ENCODE peak calls at places on chromosomes 6 and 20, in four cellular contexts. Y, Q, N and K are unnamed samples.
A peak's percentile ranks its signal among the peaks of the same experiment; 100 is the strongest.

GRCh38 chr6:20013485-20013884 is 176.3 kb downstream of the ID4 start:
- DNase-seq in Y (no peak), Q (no peak), N (no peak), K (no peak)

GRCh38 chr6:121403981-121404380 is 31.5 kb upstream of the GJA1 start:
- DNase-seq in Y (no peak), Q (no peak), N (no peak), K (no peak)

GRCh38 chr6:94130458-94130857 is 711.1 kb upstream of the EPHA7 start:
- DNase-seq in Y (no peak), Q (no peak), N (no peak), K (no peak)

GRCh38 chr6:131029661-131030297 is 33.3 kb downstream of the EPB41L2 start:
- DNase-seq in Y (peak; percentile 55), Q (peak; percentile 55), N (no peak), K (no peak)

GRCh38 chr6:10843554-10843953 is 5.2 kb upstream of the MAK start:
- DNase-seq in Y (no peak), Q (no peak), N (no peak), K (no peak)

GRCh38 chr6:113645576-113645970 is 211.6 kb upstream of the MARCKS start:
- DNase-seq in Y (peak; percentile 82), Q (peak; percentile 92), N (no peak), K (no peak)

GRCh38 chr6:151101811-151102694 is 137.7 kb upstream of the AKAP12 start:
- DNase-seq in Y (no peak), Q (no peak), N (no peak), K (no peak)

GRCh38 chr6:2266845-2267244 is 21.4 kb upstream of the GMDS start:
- DNase-seq in Y (no peak), Q (no peak), N (no peak), K (no peak)

GRCh38 chr6:158321960-158322359 is 9.7 kb downstream of the TULP4 start:
- DNase-seq in Y (peak; percentile 84), Q (peak; percentile 73), N (no peak), K (no peak)

GRCh38 chr20:46757754-46758678 is 48.6 kb downstream of the SLC2A10 start:
- DNase-seq in Y (peak; percentile 55), Q (peak; percentile 71), N (peak; percentile 48), K (no peak)

GRCh38 chr6:85126448-85127178 is 323.3 kb upstream of the NT5E start:
- DNase-seq in Y (peak; percentile 59), Q (peak; percentile 90), N (peak; percentile 26), K (no peak)

GRCh38 chr6:32181890-32182529 is 2.0 kb downstream of the AGER start:
- DNase-seq in Y (no peak), Q (no peak), N (no peak), K (no peak)

GRCh38 chr6:37580164-37580955 is 80.7 kb upstream of the CCDC167 start:
- DNase-seq in Y (no peak), Q (no peak), N (no peak), K (no peak)

GRCh38 chr6:41640436-41640835 is 2.2 kb downstream of the MDFI start:
- DNase-seq in Y (peak; percentile 62), Q (no peak), N (no peak), K (no peak)

GRCh38 chr6:139407718-139408222 is 33.3 kb upstream of the CITED2 start:
- DNase-seq in Y (peak; percentile 94), Q (peak; percentile 88), N (no peak), K (no peak)

GRCh38 chr6:1554241-1554880 is 55.4 kb upstream of the FOXC1 start:
- DNase-seq in Y (no peak), Q (peak; percentile 57), N (no peak), K (no peak)

GRCh38 chr6:79717989-79718388 is 86.9 kb downstream of the SH3BGRL2 start:
- DNase-seq in Y (no peak), Q (no peak), N (no peak), K (no peak)

GRCh38 chr6:132814716-132815570 is 574 bp downstream of the RPS12 start:
- DNase-seq in Y (no peak), Q (no peak), N (no peak), K (no peak)

GRCh38 chr20:43188234-43188653 is 1.5 kb downstream of the PTPRT start:
- DNase-seq in Y (no peak), Q (peak; percentile 2), N (no peak), K (no peak)

GRCh38 chr20:62846528-62846890 is 15.1 kb downstream of the TCFL5 start:
- DNase-seq in Y (no peak), Q (no peak), N (no peak), K (no peak)

GRCh38 chr6:119543332-119543731 is 193.8 kb upstream of the MAN1A1 start:
- DNase-seq in Y (no peak), Q (no peak), N (no peak), K (no peak)

GRCh38 chr6:119539066-119539746 is 189.6 kb upstream of the MAN1A1 start:
- DNase-seq in Y (no peak), Q (no peak), N (no peak), K (no peak)

GRCh38 chr6:119540417-119540816 is 190.9 kb upstream of the MAN1A1 start:
- DNase-seq in Y (no peak), Q (no peak), N (no peak), K (no peak)

GRCh38 chr6:119542037-119542436 is 192.5 kb upstream of the MAN1A1 start:
- DNase-seq in Y (no peak), Q (no peak), N (no peak), K (no peak)

DNA sequence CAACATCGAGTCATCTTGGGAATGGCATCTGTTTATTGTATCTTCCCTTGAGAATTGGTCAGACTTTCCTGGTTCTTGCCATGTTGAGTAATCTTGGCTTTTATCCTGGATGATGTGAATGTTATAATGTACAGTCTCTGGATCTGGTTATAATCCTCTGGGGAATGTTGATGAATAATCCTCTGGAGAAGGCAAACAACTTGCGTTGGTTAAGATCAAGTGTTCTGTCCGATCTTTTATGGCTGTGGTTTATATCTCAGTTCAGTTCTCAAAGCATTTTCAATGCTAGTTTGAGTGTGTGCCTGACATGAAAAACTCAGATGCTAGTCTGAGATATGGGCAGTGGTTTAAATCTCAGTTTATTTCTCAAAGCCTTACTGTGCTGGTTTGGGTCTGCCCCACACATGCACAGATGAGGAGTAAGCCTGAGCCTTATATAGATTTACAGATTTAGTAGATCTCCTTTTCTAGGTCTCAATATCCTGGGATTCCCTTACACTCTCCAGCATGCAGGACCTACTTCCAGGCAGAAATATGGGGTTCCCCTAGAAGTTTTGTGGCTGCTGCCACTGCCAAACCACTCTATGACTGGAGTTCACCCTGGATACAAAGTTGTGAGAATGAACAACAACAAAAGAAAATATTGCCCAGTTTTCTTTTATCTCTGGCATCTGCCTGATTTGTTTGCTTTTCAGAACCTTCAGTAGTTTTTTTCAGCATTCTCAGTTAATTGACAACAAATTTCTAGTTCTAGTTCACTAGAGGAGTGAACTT is 191.8 kb upstream of the MAN1A1 start:
- DNase-seq in Y (peak; percentile 99), Q (peak; percentile 97), N (no peak), K (no peak)
- TF ChIP-seq CTCF in Y (no peak), Q (no peak), N (no peak), K (no peak)

GRCh38 chr20:15065794-15066193 is 728.4 kb upstream of the FLRT3 start:
- DNase-seq in Y (no peak), Q (peak; percentile 63), N (no peak), K (no peak)
- TF ChIP-seq CTCF in Y (no peak), Q (no peak), N (no peak), K (no peak)

GRCh38 chr6:21965953-21966539 is 330.8 kb downstream of the PRL start:
- DNase-seq in Y (no peak), Q (no peak), N (no peak), K (no peak)

GRCh38 chr6:21967282-21967681 is 329.6 kb downstream of the PRL start:
- DNase-seq in Y (no peak), Q (no peak), N (no peak), K (no peak)

GRCh38 chr6:21970560-21970959 is 326.3 kb downstream of the PRL start:
- DNase-seq in Y (no peak), Q (no peak), N (no peak), K (no peak)

GRCh38 chr6:21969192-21969591 is 327.6 kb downstream of the PRL start:
- DNase-seq in Y (no peak), Q (no peak), N (no peak), K (no peak)

GRCh38 chr6:21965029-21965428 is 331.8 kb downstream of the PRL start:
- DNase-seq in Y (no peak), Q (no peak), N (no peak), K (no peak)
- TF ChIP-seq CTCF in Y (no peak), Q (no peak), N (no peak), K (no peak)

DNA sequence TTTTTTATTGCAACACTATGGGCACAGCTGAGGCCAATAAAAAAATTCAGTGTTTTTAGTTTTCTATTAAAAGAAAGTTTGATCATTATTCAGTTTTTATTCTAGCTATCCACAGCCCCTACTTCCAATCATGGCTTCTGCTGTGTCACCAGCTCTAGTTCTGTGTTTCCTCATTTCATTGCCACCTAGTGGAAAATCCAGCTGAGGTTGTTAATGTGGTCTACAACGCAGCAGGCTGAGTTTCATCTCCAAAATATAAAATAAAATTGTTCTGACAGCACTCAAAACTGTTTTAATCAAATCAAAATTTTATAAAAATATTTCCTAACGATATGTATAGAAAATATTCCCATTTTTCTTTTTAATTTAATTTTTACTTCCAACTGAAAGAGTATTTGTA is 13.6 kb downstream of the COL9A1 start:
- DNase-seq in Y (no peak), Q (no peak), N (no peak), K (no peak)
- TF ChIP-seq CTCF in Y (peak; percentile 26), Q (no peak), N (no peak), K (peak; percentile 62)

GRCh38 chr6:125858427-125859320 is 67.9 kb downstream of the NCOA7 start:
- DNase-seq in Y (peak; percentile 76), Q (peak; percentile 83), N (peak; percentile 60), K (no peak)
- TF ChIP-seq CTCF in Y (peak; percentile 92), Q (peak; percentile 92), N (peak; percentile 41), K (peak; percentile 79)

GRCh38 chr6:46014511-46015118 is 1.0 kb downstream of the CLIC5 start:
- DNase-seq in Y (peak; percentile 5), Q (peak; percentile 14), N (peak; percentile 51), K (no peak)
- TF ChIP-seq CTCF in Y (no peak), Q (no peak), N (no peak), K (no peak)

GRCh38 chr20:3674995-3675900 is 6.6 kb downstream of the ADAM33 start:
- DNase-seq in Y (no peak), Q (no peak), N (no peak), K (no peak)
- TF ChIP-seq CTCF in Y (no peak), Q (no peak), N (no peak), K (no peak)

GRCh38 chr6:30364591-30364990 is 19.6 kb downstream of the RPP21 start:
- DNase-seq in Y (no peak), Q (no peak), N (no peak), K (no peak)
- TF ChIP-seq CTCF in Y (no peak), Q (no peak), N (no peak), K (no peak)